ENCODE peak calls at places on chromosomes 1 and 21, in six cellular contexts. One of them, this sample, is unnamed.

GRCh38 chr1:222948079-222948478 is 133.2 kb downstream of the DISP1 start:
- DNase-seq in CD8-positive, alpha-beta T cell: no peak
- DNase-seq in GM23338: no peak
- DNase-seq in ovary: no peak
- DNase-seq in ascending aorta: no peak
- DNase-seq in colonic mucosa: no peak
- DNase-seq in this sample: no peak

GRCh38 chr1:155139895-155140629 is at the start of gene DPM3:
- DNase-seq in CD8-positive, alpha-beta T cell: peak; percentile 91
- DNase-seq in GM23338: peak; percentile 96
- DNase-seq in ovary: peak; percentile 87
- DNase-seq in ascending aorta: peak; percentile 95
- DNase-seq in colonic mucosa: peak; percentile 95
- DNase-seq in this sample: peak; percentile 93

GRCh38 chr1:1232224-1232800 is at the start of gene B3GALT6:
- DNase-seq in CD8-positive, alpha-beta T cell: no peak
- DNase-seq in GM23338: peak; percentile 61
- DNase-seq in ovary: no peak
- DNase-seq in ascending aorta: no peak
- DNase-seq in colonic mucosa: no peak
- DNase-seq in this sample: no peak

GRCh38 chr1:198600906-198601305 is 37.9 kb upstream of the PTPRC start:
- DNase-seq in CD8-positive, alpha-beta T cell: no peak
- DNase-seq in GM23338: peak; percentile 38
- DNase-seq in ovary: no peak
- DNase-seq in ascending aorta: no peak
- DNase-seq in colonic mucosa: no peak
- DNase-seq in this sample: no peak

GRCh38 chr1:201774224-201774982 is 54.6 kb upstream of the IPO9 start:
- DNase-seq in CD8-positive, alpha-beta T cell: no peak
- DNase-seq in GM23338: no peak
- DNase-seq in ovary: no peak
- DNase-seq in ascending aorta: no peak
- DNase-seq in colonic mucosa: no peak
- DNase-seq in this sample: no peak

GRCh38 chr1:45892068-45892785 is 88.8 kb downstream of the MAST2 start:
- DNase-seq in CD8-positive, alpha-beta T cell: no peak
- DNase-seq in GM23338: no peak
- DNase-seq in ovary: no peak
- DNase-seq in ascending aorta: no peak
- DNase-seq in colonic mucosa: peak; percentile 53
- DNase-seq in this sample: no peak

GRCh38 chr1:201511925-201512539 is 5.1 kb upstream of the CSRP1 start:
- DNase-seq in CD8-positive, alpha-beta T cell: no peak
- DNase-seq in GM23338: peak; percentile 70
- DNase-seq in ovary: no peak
- DNase-seq in ascending aorta: peak; percentile 85
- DNase-seq in colonic mucosa: peak; percentile 47
- DNase-seq in this sample: peak; percentile 31

GRCh38 chr21:45455321-45456013 is 50.5 kb downstream of the COL18A1 start:
- DNase-seq in CD8-positive, alpha-beta T cell: no peak
- DNase-seq in GM23338: no peak
- DNase-seq in ovary: peak; percentile 58
- DNase-seq in ascending aorta: no peak
- DNase-seq in colonic mucosa: no peak
- DNase-seq in this sample: no peak

GRCh38 chr21:32248616-32249550 is 30.0 kb downstream of the MIS18A start:
- DNase-seq in CD8-positive, alpha-beta T cell: no peak
- DNase-seq in GM23338: no peak
- DNase-seq in ovary: no peak
- DNase-seq in ascending aorta: no peak
- DNase-seq in colonic mucosa: no peak
- DNase-seq in this sample: no peak

GRCh38 chr1:198716051-198716450 is 77.2 kb downstream of the PTPRC start:
- DNase-seq in CD8-positive, alpha-beta T cell: no peak
- DNase-seq in GM23338: no peak
- DNase-seq in ovary: no peak
- DNase-seq in ascending aorta: no peak
- DNase-seq in colonic mucosa: no peak
- DNase-seq in this sample: no peak

GRCh38 chr21:45824546-45825208 is 156.9 kb upstream of the COL6A1 start:
- DNase-seq in CD8-positive, alpha-beta T cell: no peak
- DNase-seq in GM23338: no peak
- DNase-seq in ovary: no peak
- DNase-seq in ascending aorta: no peak
- DNase-seq in colonic mucosa: no peak
- DNase-seq in this sample: no peak

DNA sequence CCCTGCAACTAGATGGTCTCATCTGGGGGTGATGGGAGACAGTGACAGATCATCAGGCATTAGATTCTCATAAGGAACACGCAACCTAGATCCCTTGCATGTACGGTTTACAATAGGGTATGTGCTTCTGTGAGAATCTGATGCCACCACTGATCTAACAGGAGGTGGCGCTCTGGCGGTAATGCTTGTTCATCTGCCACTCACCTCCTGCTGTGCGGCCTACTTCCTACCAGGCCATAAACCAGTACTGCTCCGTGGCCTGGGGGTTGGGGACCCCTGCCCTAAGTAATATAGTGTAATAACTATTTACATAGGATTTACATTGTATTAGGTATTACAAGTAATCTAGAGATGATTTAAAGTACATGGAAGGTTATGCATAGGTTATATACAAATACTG is 134.9 kb downstream of the CLEC20A start:
- DNase-seq in CD8-positive, alpha-beta T cell: no peak
- DNase-seq in GM23338: peak; percentile 57
- DNase-seq in ovary: no peak
- DNase-seq in ascending aorta: no peak
- DNase-seq in colonic mucosa: no peak
- DNase-seq in this sample: no peak
- TF ChIP-seq CTCF in CD8-positive, alpha-beta T cell: no peak
- TF ChIP-seq CTCF in GM23338: peak; percentile 46
- TF ChIP-seq CTCF in ovary: no peak
- TF ChIP-seq CTCF in ascending aorta: no peak
- TF ChIP-seq CTCF in colonic mucosa: no peak
- TF ChIP-seq CTCF in this sample: no peak

DNA sequence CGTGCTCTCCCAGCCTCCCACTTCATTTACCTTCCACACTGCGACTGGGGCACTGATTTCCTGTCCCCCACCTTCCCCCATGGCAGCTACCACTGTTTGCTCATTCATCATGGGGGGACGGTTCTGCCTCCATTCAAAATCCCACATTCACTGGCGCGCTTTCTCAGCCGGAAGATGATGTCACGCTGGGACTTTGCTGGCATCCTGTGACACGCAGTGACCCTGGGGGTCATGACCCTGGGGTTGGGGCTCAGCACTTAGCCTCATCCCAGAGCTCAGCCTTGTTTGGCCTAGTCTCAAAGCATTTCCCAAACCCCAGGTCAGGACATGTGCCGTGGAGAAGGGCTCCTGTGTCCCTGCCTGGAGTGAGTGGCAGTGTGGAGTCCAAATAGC is 582 bp upstream of the KCNAB2 start:
- DNase-seq in CD8-positive, alpha-beta T cell: no peak
- DNase-seq in GM23338: no peak
- DNase-seq in ovary: no peak
- DNase-seq in ascending aorta: no peak
- DNase-seq in colonic mucosa: no peak
- DNase-seq in this sample: no peak
- H3K36me3 ChIP-seq in CD8-positive, alpha-beta T cell: peaks cover 40% of the 10 kb centered on the region
- H3K36me3 ChIP-seq in GM23338: no peaks in the 10 kb centered on the region
- H3K36me3 ChIP-seq in ovary: no peaks in the 10 kb centered on the region
- H3K36me3 ChIP-seq in ascending aorta: no peaks in the 10 kb centered on the region
- H3K36me3 ChIP-seq in colonic mucosa: no peaks in the 10 kb centered on the region
- H3K36me3 ChIP-seq in this sample: no peaks in the 10 kb centered on the region

GRCh38 chr21:41316641-41317392 is at the start of gene FAM3B:
- DNase-seq in CD8-positive, alpha-beta T cell: no peak
- DNase-seq in GM23338: peak; percentile 85
- DNase-seq in ovary: no peak
- DNase-seq in ascending aorta: no peak
- DNase-seq in colonic mucosa: no peak
- DNase-seq in this sample: peak; percentile 47

GRCh38 chr21:41315726-41316125 is 875 bp upstream of the FAM3B start:
- DNase-seq in CD8-positive, alpha-beta T cell: no peak
- DNase-seq in GM23338: no peak
- DNase-seq in ovary: no peak
- DNase-seq in ascending aorta: no peak
- DNase-seq in colonic mucosa: no peak
- DNase-seq in this sample: no peak

GRCh38 chr21:41317458-41317857 is 857 bp downstream of the FAM3B start:
- DNase-seq in CD8-positive, alpha-beta T cell: no peak
- DNase-seq in GM23338: no peak
- DNase-seq in ovary: no peak
- DNase-seq in ascending aorta: no peak
- DNase-seq in colonic mucosa: no peak
- DNase-seq in this sample: no peak

GRCh38 chr21:41318218-41318617 is 1.6 kb downstream of the FAM3B start:
- DNase-seq in CD8-positive, alpha-beta T cell: no peak
- DNase-seq in GM23338: no peak
- DNase-seq in ovary: no peak
- DNase-seq in ascending aorta: no peak
- DNase-seq in colonic mucosa: no peak
- DNase-seq in this sample: no peak

GRCh38 chr21:41316200-41316599 is 401 bp upstream of the FAM3B start:
- DNase-seq in CD8-positive, alpha-beta T cell: no peak
- DNase-seq in GM23338: no peak
- DNase-seq in ovary: no peak
- DNase-seq in ascending aorta: no peak
- DNase-seq in colonic mucosa: no peak
- DNase-seq in this sample: peak; percentile 25
- H3K27ac ChIP-seq in CD8-positive, alpha-beta T cell: no peak overlapping the region
- H3K27ac ChIP-seq in GM23338: no peak overlapping the region
- H3K27ac ChIP-seq in ovary: no peak overlapping the region
- H3K27ac ChIP-seq in ascending aorta: no peak overlapping the region
- H3K27ac ChIP-seq in colonic mucosa: no peak overlapping the region
- H3K27ac ChIP-seq in this sample: no peak overlapping the region

GRCh38 chr1:145730467-145730866 is 11.2 kb downstream of the CD160 start:
- DNase-seq in CD8-positive, alpha-beta T cell: no peak
- DNase-seq in GM23338: no peak
- DNase-seq in ovary: no peak
- DNase-seq in ascending aorta: no peak
- DNase-seq in colonic mucosa: no peak
- DNase-seq in this sample: no peak

GRCh38 chr1:145736191-145736590 is 16.9 kb downstream of the CD160 start:
- DNase-seq in CD8-positive, alpha-beta T cell: no peak
- DNase-seq in GM23338: no peak
- DNase-seq in ovary: no peak
- DNase-seq in ascending aorta: no peak
- DNase-seq in colonic mucosa: no peak
- DNase-seq in this sample: no peak

GRCh38 chr1:145729661-145730436 is 10.6 kb downstream of the CD160 start:
- DNase-seq in CD8-positive, alpha-beta T cell: no peak
- DNase-seq in GM23338: no peak
- DNase-seq in ovary: no peak
- DNase-seq in ascending aorta: no peak
- DNase-seq in colonic mucosa: no peak
- DNase-seq in this sample: no peak

GRCh38 chr1:145729196-145729595 is 9.9 kb downstream of the CD160 start:
- DNase-seq in CD8-positive, alpha-beta T cell: no peak
- DNase-seq in GM23338: no peak
- DNase-seq in ovary: no peak
- DNase-seq in ascending aorta: no peak
- DNase-seq in colonic mucosa: no peak
- DNase-seq in this sample: no peak

DNA sequence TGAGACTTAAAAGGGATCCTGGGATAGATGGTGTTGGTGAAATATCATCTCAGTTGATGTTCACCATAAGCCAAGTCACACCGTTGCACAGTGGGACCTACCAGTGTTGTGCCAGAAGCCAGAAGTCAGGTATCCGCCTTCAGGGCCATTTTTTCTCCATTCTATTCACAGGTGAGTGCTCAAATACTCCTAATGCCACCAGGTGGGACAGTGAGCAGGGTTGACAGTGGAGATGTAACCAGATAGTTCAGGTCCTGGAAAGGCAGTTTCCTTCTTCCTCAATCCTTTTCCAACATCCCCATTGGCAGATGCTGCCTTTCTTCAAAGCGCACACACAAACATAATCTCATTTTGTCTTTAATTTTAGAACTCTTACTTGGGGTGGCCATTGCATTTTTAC is 11.6 kb downstream of the CD160 start:
- DNase-seq in CD8-positive, alpha-beta T cell: no peak
- DNase-seq in GM23338: peak; percentile 53
- DNase-seq in ovary: no peak
- DNase-seq in ascending aorta: no peak
- DNase-seq in colonic mucosa: no peak
- DNase-seq in this sample: no peak
- TF ChIP-seq CTCF in CD8-positive, alpha-beta T cell: no peak
- TF ChIP-seq CTCF in GM23338: no peak
- TF ChIP-seq CTCF in ovary: no peak
- TF ChIP-seq CTCF in ascending aorta: no peak
- TF ChIP-seq CTCF in colonic mucosa: no peak
- TF ChIP-seq CTCF in this sample: no peak

GRCh38 chr1:27428316-27429028 is 36.0 kb downstream of the GPR3 start:
- DNase-seq in CD8-positive, alpha-beta T cell: no peak
- DNase-seq in GM23338: peak; percentile 51
- DNase-seq in ovary: no peak
- DNase-seq in ascending aorta: peak; percentile 77
- DNase-seq in colonic mucosa: no peak
- DNase-seq in this sample: no peak
- H3K36me3 ChIP-seq in CD8-positive, alpha-beta T cell: no peaks in the 10 kb centered on the region
- H3K36me3 ChIP-seq in GM23338: peaks cover 3% of the 10 kb centered on the region
- H3K36me3 ChIP-seq in ovary: no peaks in the 10 kb centered on the region
- H3K36me3 ChIP-seq in ascending aorta: peaks cover 28% of the 10 kb centered on the region
- H3K36me3 ChIP-seq in colonic mucosa: no peaks in the 10 kb centered on the region
- H3K36me3 ChIP-seq in this sample: no peaks in the 10 kb centered on the region

GRCh38 chr1:221708076-221708571 is 33.8 kb downstream of the DUSP10 start:
- DNase-seq in CD8-positive, alpha-beta T cell: peak; percentile 46
- DNase-seq in GM23338: no peak
- DNase-seq in ovary: no peak
- DNase-seq in ascending aorta: no peak
- DNase-seq in colonic mucosa: no peak
- DNase-seq in this sample: no peak
- H3K27ac ChIP-seq in CD8-positive, alpha-beta T cell: no peak overlapping the region
- H3K27ac ChIP-seq in GM23338: no peak overlapping the region
- H3K27ac ChIP-seq in ovary: no peak overlapping the region
- H3K27ac ChIP-seq in ascending aorta: peak overlapping the region; percentile 5
- H3K27ac ChIP-seq in colonic mucosa: peak overlapping the region; percentile 35
- H3K27ac ChIP-seq in this sample: peak overlapping the region; percentile 77